ENCODE peak calls at places on chromosomes 16 and 17, in five cellular contexts. Q, R, B, P and I are unnamed samples.

GRCh38 chr17:49191917-49192741 is 18.2 kb downstream of the GNGT2 start:
- DNase-seq in Q (peak; percentile 82), R (peak; percentile 89), B (peak; percentile 68), P (peak; percentile 83), I (peak; percentile 93)

GRCh38 chr16:83113317-83113716 is 486.5 kb downstream of the CDH13 start:
- DNase-seq in Q (peak; percentile 51), R (no peak), B (no peak), P (no peak), I (peak; percentile 73)

GRCh38 chr17:59845595-59846390 is 47.0 kb downstream of the TUBD1 start:
- DNase-seq in Q (peak; percentile 85), R (peak; percentile 86), B (no peak), P (peak; percentile 78), I (no peak)

GRCh38 chr16:48892884-48893283 is 282.9 kb upstream of the N4BP1 start:
- DNase-seq in Q (no peak), R (no peak), B (no peak), P (no peak), I (no peak)

GRCh38 chr17:72826602-72827001 is 265.9 kb downstream of the SLC39A11 start:
- DNase-seq in Q (peak; percentile 33), R (no peak), B (no peak), P (no peak), I (no peak)

GRCh38 chr17:10071141-10071540 is 127.3 kb downstream of the GAS7 start:
- DNase-seq in Q (no peak), R (no peak), B (no peak), P (no peak), I (no peak)

GRCh38 chr16:55465077-55465896 is 13.7 kb upstream of the MMP2 start:
- DNase-seq in Q (peak; percentile 82), R (peak; percentile 45), B (peak; percentile 67), P (peak; percentile 75), I (peak; percentile 90)

GRCh38 chr16:66741131-66741900 is 10.1 kb downstream of the DYNC1LI2 start:
- DNase-seq in Q (peak; percentile 94), R (no peak), B (no peak), P (peak; percentile 39), I (peak; percentile 95)

GRCh38 chr17:43573579-43574321 is 27.6 kb upstream of the ETV4 start:
- DNase-seq in Q (no peak), R (no peak), B (no peak), P (no peak), I (no peak)

GRCh38 chr17:14699569-14700190 is 398.8 kb downstream of the HS3ST3B1 start:
- DNase-seq in Q (peak; percentile 9), R (no peak), B (no peak), P (no peak), I (no peak)

GRCh38 chr17:63381101-63381729 is 64.9 kb downstream of the CYB561 start:
- DNase-seq in Q (peak; percentile 81), R (no peak), B (no peak), P (no peak), I (no peak)

GRCh38 chr17:58668598-58668935 is 23.3 kb downstream of the TEX14 start:
- DNase-seq in Q (no peak), R (no peak), B (no peak), P (no peak), I (no peak)

GRCh38 chr16:70656712-70657263 is 10.4 kb downstream of the IL34 start:
- DNase-seq in Q (no peak), R (no peak), B (no peak), P (no peak), I (no peak)

GRCh38 chr17:77944390-77945222 is 13.9 kb upstream of the TNRC6C start:
- DNase-seq in Q (no peak), R (no peak), B (no peak), P (no peak), I (no peak)

GRCh38 chr17:70298929-70299529 is 129.7 kb downstream of the KCNJ2 start:
- DNase-seq in Q (no peak), R (no peak), B (no peak), P (peak; percentile 62), I (no peak)

GRCh38 chr16:53291757-53292392 is 142.4 kb upstream of the RBL2 start:
- DNase-seq in Q (peak; percentile 64), R (no peak), B (no peak), P (no peak), I (no peak)

GRCh38 chr17:64772845-64773299 is 110.8 kb upstream of the SMURF2 start:
- DNase-seq in Q (no peak), R (no peak), B (no peak), P (no peak), I (no peak)